ENCODE peak calls at places on chromosomes 11 and 22, in seven cellular contexts. One of them, this sample, is unnamed.
A peak's percentile ranks its signal among the peaks of the same experiment; 100 is the strongest.

GRCh38 chr22:31496735-31497146 is 405 bp downstream of the SFI1 start:
- DNase-seq in GM12892: no peak
- DNase-seq in HepG2: no peak
- DNase-seq in GM12878: no peak
- DNase-seq in SK-N-SH: no peak
- DNase-seq in H1: no peak
- DNase-seq in K562: peak; percentile 28
- DNase-seq in this sample: no peak

GRCh38 chr11:96162816-96163499 is 180.0 kb downstream of the MAML2 start:
- DNase-seq in GM12878: no peak
- DNase-seq in GM12892: no peak
- DNase-seq in H1: no peak
- DNase-seq in K562: no peak
- DNase-seq in SK-N-SH: no peak
- DNase-seq in HepG2: no peak
- DNase-seq in this sample: no peak

GRCh38 chr11:63613517-63614135 is 607 bp downstream of the PLAAT3 start:
- DNase-seq in GM12878: no peak
- DNase-seq in HepG2: no peak
- DNase-seq in H1: peak; percentile 39
- DNase-seq in K562: peak; percentile 16
- DNase-seq in GM12892: no peak
- DNase-seq in SK-N-SH: peak; percentile 74
- DNase-seq in this sample: peak; percentile 44

GRCh38 chr11:26703792-26704191 is 18.1 kb downstream of the SLC5A12 start:
- DNase-seq in GM12892: no peak
- DNase-seq in HepG2: no peak
- DNase-seq in H1: no peak
- DNase-seq in GM12878: no peak
- DNase-seq in K562: no peak
- DNase-seq in SK-N-SH: no peak
- DNase-seq in this sample: no peak

GRCh38 chr11:18912883-18913282 is 26.3 kb downstream of the MRGPRX1 start:
- DNase-seq in HepG2: no peak
- DNase-seq in H1: no peak
- DNase-seq in SK-N-SH: no peak
- DNase-seq in K562: no peak
- DNase-seq in GM12892: no peak
- DNase-seq in GM12878: no peak
- DNase-seq in this sample: no peak

GRCh38 chr11:46698597-46698996 is 1.8 kb downstream of the ARHGAP1 start:
- DNase-seq in SK-N-SH: no peak
- DNase-seq in GM12878: no peak
- DNase-seq in GM12892: no peak
- DNase-seq in K562: peak; percentile 41
- DNase-seq in H1: no peak
- DNase-seq in HepG2: no peak
- DNase-seq in this sample: no peak

GRCh38 chr11:4606231-4607015 is 1.6 kb downstream of the TRIM68 start:
- DNase-seq in HepG2: no peak
- DNase-seq in SK-N-SH: no peak
- DNase-seq in H1: no peak
- DNase-seq in K562: no peak
- DNase-seq in GM12878: no peak
- DNase-seq in GM12892: no peak
- DNase-seq in this sample: no peak

GRCh38 chr22:38758276-38758945 is 2.6 kb upstream of the SUN2 start:
- DNase-seq in GM12892: no peak
- DNase-seq in SK-N-SH: no peak
- DNase-seq in HepG2: no peak
- DNase-seq in H1: no peak
- DNase-seq in GM12878: no peak
- DNase-seq in K562: peak; percentile 20
- DNase-seq in this sample: no peak

GRCh38 chr11:35838071-35838470 is 105.8 kb upstream of the LDLRAD3 start:
- DNase-seq in HepG2: no peak
- DNase-seq in GM12878: no peak
- DNase-seq in H1: no peak
- DNase-seq in SK-N-SH: no peak
- DNase-seq in K562: no peak
- DNase-seq in GM12892: no peak
- DNase-seq in this sample: no peak

GRCh38 chr22:37190262-37190780 is 2.3 kb upstream of the C1QTNF6 start:
- DNase-seq in SK-N-SH: no peak
- DNase-seq in GM12878: no peak
- DNase-seq in K562: peak; percentile 48
- DNase-seq in HepG2: no peak
- DNase-seq in H1: no peak
- DNase-seq in GM12892: no peak
- DNase-seq in this sample: no peak

GRCh38 chr22:33030923-33031525 is 27.2 kb downstream of the SYN3 start:
- DNase-seq in GM12878: no peak
- DNase-seq in HepG2: no peak
- DNase-seq in SK-N-SH: peak; percentile 36
- DNase-seq in GM12892: no peak
- DNase-seq in H1: no peak
- DNase-seq in K562: no peak
- DNase-seq in this sample: no peak

GRCh38 chr11:18588297-18589252 is at the start of gene UEVLD:
- DNase-seq in GM12892: peak; percentile 69
- DNase-seq in GM12878: peak; percentile 31
- DNase-seq in HepG2: peak; percentile 81
- DNase-seq in H1: peak; percentile 58
- DNase-seq in K562: peak; percentile 90
- DNase-seq in SK-N-SH: peak; percentile 94
- DNase-seq in this sample: peak; percentile 58

GRCh38 chr11:72842126-72842525 is 27.9 kb downstream of the ATG16L2 start:
- DNase-seq in HepG2: no peak
- DNase-seq in GM12878: no peak
- DNase-seq in K562: no peak
- DNase-seq in H1: no peak
- DNase-seq in SK-N-SH: no peak
- DNase-seq in GM12892: no peak
- DNase-seq in this sample: no peak

GRCh38 chr22:24402460-24403192 is 24.8 kb upstream of the ADORA2A start:
- DNase-seq in GM12892: no peak
- DNase-seq in HepG2: peak; percentile 24
- DNase-seq in GM12878: peak; percentile 33
- DNase-seq in H1: no peak
- DNase-seq in SK-N-SH: peak; percentile 75
- DNase-seq in K562: no peak
- DNase-seq in this sample: no peak

GRCh38 chr11:65809496-65809895 is 22.6 kb downstream of the OVOL1 start:
- DNase-seq in GM12892: no peak
- DNase-seq in K562: no peak
- DNase-seq in GM12878: no peak
- DNase-seq in H1: no peak
- DNase-seq in HepG2: no peak
- DNase-seq in SK-N-SH: no peak
- DNase-seq in this sample: no peak

GRCh38 chr11:72179049-72179803 is 12.7 kb upstream of the FOLR1 start:
- DNase-seq in HepG2: no peak
- DNase-seq in H1: no peak
- DNase-seq in K562: no peak
- DNase-seq in GM12892: no peak
- DNase-seq in SK-N-SH: no peak
- DNase-seq in GM12878: no peak
- DNase-seq in this sample: no peak

DNA sequence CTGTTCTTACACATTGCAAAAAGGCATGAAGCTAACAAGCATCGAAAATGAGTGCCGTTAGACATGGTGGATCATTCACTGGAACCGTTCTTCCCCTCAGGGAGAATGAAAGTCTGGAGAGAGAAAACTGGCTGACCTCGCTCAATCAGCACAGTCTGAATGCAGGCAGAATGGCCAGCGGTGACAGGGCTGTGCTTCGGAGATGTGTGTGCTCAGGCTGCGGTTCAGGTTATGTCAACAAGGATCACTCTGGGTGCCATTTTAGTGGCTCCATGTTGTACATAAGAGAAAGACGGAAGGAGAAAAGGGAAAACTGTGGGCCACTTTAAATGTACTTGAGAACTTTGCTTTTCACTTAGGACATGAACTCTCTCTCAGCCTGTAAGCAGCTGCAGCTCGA is 749.8 kb upstream of the ARHGAP42 start:
- DNase-seq in SK-N-SH: no peak
- DNase-seq in GM12878: no peak
- DNase-seq in GM12892: no peak
- DNase-seq in HepG2: no peak
- DNase-seq in H1: no peak
- DNase-seq in K562: no peak
- DNase-seq in this sample: no peak
- TF ChIP-seq TAF1 in SK-N-SH: no peak
- TF ChIP-seq TAF1 in GM12878: no peak
- TF ChIP-seq TAF1 in GM12892: no peak
- TF ChIP-seq TAF1 in HepG2: no peak
- TF ChIP-seq TAF1 in H1: no peak
- TF ChIP-seq TAF1 in K562: no peak
- TF ChIP-seq TAF1 in this sample: no peak

GRCh38 chr22:28481725-28482124 is 197.9 kb downstream of the TTC28 start:
- DNase-seq in HepG2: no peak
- DNase-seq in H1: no peak
- DNase-seq in K562: no peak
- DNase-seq in SK-N-SH: no peak
- DNase-seq in GM12892: no peak
- DNase-seq in GM12878: no peak
- DNase-seq in this sample: no peak
- TF ChIP-seq POLR2AphosphoS5 in HepG2: no peak
- TF ChIP-seq POLR2AphosphoS5 in H1: no peak
- TF ChIP-seq POLR2AphosphoS5 in K562: no peak
- TF ChIP-seq POLR2AphosphoS5 in SK-N-SH: no peak
- TF ChIP-seq POLR2AphosphoS5 in GM12892: no peak
- TF ChIP-seq POLR2AphosphoS5 in GM12878: no peak
- TF ChIP-seq POLR2AphosphoS5 in this sample: no peak

DNA sequence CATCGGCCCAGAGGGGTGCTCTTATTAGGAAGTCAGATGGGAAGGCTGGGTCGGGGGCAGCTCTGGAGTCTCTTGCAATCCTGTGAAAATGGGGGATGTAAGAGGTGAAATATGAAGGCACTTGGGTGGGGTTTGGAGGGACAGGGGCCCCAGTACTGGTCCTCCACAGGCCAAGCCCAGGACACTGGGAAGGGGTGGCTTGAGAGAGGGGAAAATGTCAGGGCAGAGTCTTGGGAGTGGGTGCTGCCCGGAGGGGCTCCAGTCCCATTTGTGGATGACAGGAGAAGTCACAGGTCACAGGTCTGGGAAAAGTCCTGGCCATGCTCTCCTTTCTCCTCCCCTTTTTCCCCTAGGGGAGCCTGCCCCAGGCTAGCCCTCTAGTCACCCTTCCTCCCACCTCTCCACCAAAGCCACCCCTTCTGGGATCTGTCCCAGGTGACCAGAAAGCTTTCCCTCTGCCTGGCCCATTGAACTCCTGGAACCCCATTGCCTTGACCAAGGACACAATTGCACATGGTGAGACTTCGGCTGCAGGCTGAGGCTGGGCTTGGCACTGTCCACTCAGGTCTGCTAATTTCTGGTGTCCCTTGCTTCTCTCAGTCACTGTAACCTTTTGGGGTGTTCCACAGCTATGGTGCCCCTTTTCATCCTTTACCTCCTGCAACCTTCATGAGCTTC is 1465.0 kb downstream of the TBC1D22A start:
- DNase-seq in K562: no peak
- DNase-seq in H1: no peak
- DNase-seq in GM12878: no peak
- DNase-seq in SK-N-SH: no peak
- DNase-seq in HepG2: no peak
- DNase-seq in GM12892: no peak
- DNase-seq in this sample: no peak
- TF ChIP-seq TAF1 in K562: no peak
- TF ChIP-seq TAF1 in H1: no peak
- TF ChIP-seq TAF1 in GM12878: no peak
- TF ChIP-seq TAF1 in SK-N-SH: no peak
- TF ChIP-seq TAF1 in HepG2: no peak
- TF ChIP-seq TAF1 in GM12892: no peak
- TF ChIP-seq TAF1 in this sample: no peak

GRCh38 chr22:18077639-18078328 is at the start of gene PEX26:
- DNase-seq in SK-N-SH: peak; percentile 95
- DNase-seq in H1: peak; percentile 81
- DNase-seq in HepG2: peak; percentile 92
- DNase-seq in GM12878: peak; percentile 84
- DNase-seq in GM12892: peak; percentile 88
- DNase-seq in K562: peak; percentile 98
- DNase-seq in this sample: peak; percentile 87
- TF ChIP-seq POLR2AphosphoS5 in SK-N-SH: peak; percentile 71
- TF ChIP-seq POLR2AphosphoS5 in H1: peak; percentile 49
- TF ChIP-seq POLR2AphosphoS5 in HepG2: peak; percentile 49
- TF ChIP-seq POLR2AphosphoS5 in GM12878: peak; percentile 94
- TF ChIP-seq POLR2AphosphoS5 in GM12892: peak; percentile 91
- TF ChIP-seq POLR2AphosphoS5 in K562: peak; percentile 49
- TF ChIP-seq POLR2AphosphoS5 in this sample: peak; percentile 95

This sample was measured in GM12891.